ENCODE peak calls at places on chromosomes 11 and 22, in eight cellular contexts. G is A549, W is SK-N-SH, I is K562, O is HCT116, Z is Panc1, B is GM23338, J is GM12878. L is an unnamed sample.

GRCh38 chr11:114183041-114183511 is 113.1 kb upstream of the NNMT start:
- DNase-seq in G (no peak), W (no peak), I (peak), O (no peak), Z (no peak), B (no peak), J (no peak), L (no peak)

GRCh38 chr11:113016905-113017304 is 55.7 kb downstream of the NCAM1 start:
- DNase-seq in G (no peak), W (no peak), I (no peak), O (no peak), Z (no peak), B (no peak), J (no peak), L (no peak)

GRCh38 chr11:122879785-122880184 is 2.8 kb upstream of the JHY start:
- DNase-seq in G (peak), W (peak), I (no peak), O (no peak), Z (no peak), B (peak), J (no peak), L (no peak)

GRCh38 chr11:33687733-33688479 is 12.7 kb downstream of the C11orf91 start:
- DNase-seq in G (peak), W (peak), I (peak), O (peak), Z (no peak), B (peak), J (peak), L (no peak)

GRCh38 chr22:39287076-39287743 is 32.2 kb downstream of the RPL3 start:
- DNase-seq in G (no peak), W (no peak), I (no peak), O (no peak), Z (no peak), B (no peak), J (no peak), L (peak)

GRCh38 chr11:937853-938261 is 12.2 kb downstream of the AP2A2 start:
- DNase-seq in G (no peak), W (no peak), I (peak), O (no peak), Z (no peak), B (no peak), J (no peak), L (no peak)

GRCh38 chr22:35160268-35160667 is 94.3 kb downstream of the ISX start:
- DNase-seq in G (no peak), W (no peak), I (no peak), O (no peak), Z (no peak), B (no peak), J (no peak), L (no peak)

GRCh38 chr11:73273246-73273890 is 1.2 kb downstream of the P2RY6 start:
- DNase-seq in G (no peak), W (peak), I (no peak), O (no peak), Z (no peak), B (no peak), J (no peak), L (no peak)

GRCh38 chr11:17528906-17529813 is 15.1 kb downstream of the USH1C start:
- DNase-seq in G (no peak), W (no peak), I (no peak), O (no peak), Z (no peak), B (no peak), J (no peak), L (no peak)

GRCh38 chr11:60235318-60235717 is 7.6 kb downstream of the MS4A4E start:
- DNase-seq in G (no peak), W (no peak), I (no peak), O (no peak), Z (no peak), B (no peak), J (no peak), L (peak)

GRCh38 chr11:17796154-17796553 is 61.6 kb downstream of the KCNC1 start:
- DNase-seq in G (no peak), W (no peak), I (no peak), O (no peak), Z (no peak), B (no peak), J (no peak), L (no peak)

GRCh38 chr11:74443071-74443864 is 24.1 kb downstream of the KCNE3 start:
- DNase-seq in G (peak), W (no peak), I (peak), O (peak), Z (no peak), B (peak), J (no peak), L (no peak)

GRCh38 chr11:101618691-101619090 is 34.9 kb upstream of the TRPC6 start:
- DNase-seq in G (peak), W (no peak), I (no peak), O (no peak), Z (no peak), B (no peak), J (no peak), L (no peak)

GRCh38 chr11:73851046-73851764 is 25.4 kb downstream of the COA4 start:
- DNase-seq in G (no peak), W (no peak), I (peak), O (no peak), Z (no peak), B (no peak), J (no peak), L (peak)

GRCh38 chr22:32469799-32470212 is 4.8 kb upstream of the FBXO7 start:
- DNase-seq in G (peak), W (peak), I (peak), O (peak), Z (no peak), B (no peak), J (no peak), L (no peak)

GRCh38 chr11:9922806-9923205 is 258.9 kb downstream of the SWAP70 start:
- DNase-seq in G (no peak), W (no peak), I (no peak), O (no peak), Z (no peak), B (peak), J (no peak), L (no peak)

GRCh38 chr11:111910637-111911562 is 670 bp downstream of the CRYAB start:
- DNase-seq in G (no peak), W (no peak), I (peak), O (no peak), Z (no peak), B (no peak), J (no peak), L (no peak)

GRCh38 chr11:134613646-134614045 is 201.6 kb upstream of the B3GAT1 start:
- DNase-seq in G (no peak), W (no peak), I (no peak), O (no peak), Z (no peak), B (no peak), J (no peak), L (no peak)

GRCh38 chr11:27239305-27239942 is 123.6 kb downstream of the CCDC34 start:
- DNase-seq in G (no peak), W (no peak), I (no peak), O (no peak), Z (no peak), B (no peak), J (no peak), L (no peak)

GRCh38 chr11:1060410-1060809 is 14.3 kb upstream of the MUC2 start:
- DNase-seq in G (no peak), W (no peak), I (no peak), O (no peak), Z (no peak), B (no peak), J (no peak), L (no peak)

GRCh38 chr11:75536786-75537629 is 11.3 kb upstream of the GDPD5 start:
- DNase-seq in G (peak), W (no peak), I (peak), O (peak), Z (no peak), B (no peak), J (peak), L (peak)

GRCh38 chr11:86278226-86278625 is 23.8 kb upstream of the HIKESHI start:
- DNase-seq in G (no peak), W (no peak), I (no peak), O (no peak), Z (no peak), B (no peak), J (no peak), L (no peak)

GRCh38 chr11:34149274-34149673 is 43.8 kb downstream of the NAT10 start:
- DNase-seq in G (no peak), W (no peak), I (no peak), O (no peak), Z (no peak), B (no peak), J (no peak), L (no peak)

GRCh38 chr11:64415286-64415685 is 56.3 kb downstream of the RPS6KA4 start:
- DNase-seq in G (no peak), W (no peak), I (no peak), O (no peak), Z (no peak), B (peak), J (no peak), L (no peak)

GRCh38 chr11:104333977-104334376 is 170.0 kb upstream of the PDGFD start:
- DNase-seq in G (peak), W (no peak), I (peak), O (peak), Z (no peak), B (peak), J (no peak), L (peak)

GRCh38 chr11:95301497-95301896 is 70.5 kb upstream of the SESN3 start:
- DNase-seq in G (no peak), W (peak), I (no peak), O (no peak), Z (no peak), B (no peak), J (no peak), L (no peak)

GRCh38 chr22:24834845-24835570 is 29.0 kb downstream of the SGSM1 start:
- DNase-seq in G (peak), W (peak), I (peak), O (peak), Z (no peak), B (peak), J (no peak), L (no peak)

DNA sequence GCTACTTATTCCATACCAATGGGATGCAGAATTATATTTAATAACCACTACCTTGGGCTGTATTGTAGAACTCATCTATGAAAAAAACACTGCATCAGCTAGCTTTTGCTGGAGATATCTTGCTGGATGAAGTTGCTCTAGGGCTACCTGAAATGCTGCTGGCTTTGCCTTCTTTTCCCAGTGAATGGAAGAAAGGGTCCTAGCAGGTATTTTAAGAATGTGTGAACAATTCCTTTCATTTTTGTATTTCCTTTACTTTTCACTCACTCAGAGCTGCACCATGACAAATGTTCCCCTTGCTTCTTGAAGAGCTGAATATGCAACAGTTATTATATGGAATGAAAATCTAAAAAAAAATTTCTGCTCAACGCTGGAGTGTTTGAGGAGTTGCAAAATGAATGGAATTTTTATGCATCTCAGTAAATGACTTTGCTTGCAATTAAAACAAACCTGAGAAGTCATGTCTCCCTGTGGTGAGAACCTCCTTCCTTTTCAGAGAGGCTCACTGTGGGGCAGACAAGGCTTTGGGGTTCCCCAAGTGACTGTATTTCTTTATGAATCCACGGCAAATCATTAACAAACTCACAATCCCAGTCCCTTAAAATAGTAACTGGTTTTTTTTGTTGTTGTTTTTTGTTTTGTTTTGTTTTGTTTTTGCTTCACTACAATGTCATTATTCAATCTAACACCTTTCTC is 566.8 kb upstream of the KIRREL3 start:
- DNase-seq in G (no peak), W (no peak), I (no peak), O (no peak), Z (no peak), B (peak), J (no peak), L (no peak)
- TF ChIP-seq REST in G (no peak), W (no peak), I (no peak), O (no peak), Z (no peak), B (no peak), J (no peak), L (no peak)

GRCh38 chr22:38240734-38241252 is 32.0 kb downstream of the TMEM184B start:
- DNase-seq in G (peak), W (no peak), I (peak), O (peak), Z (no peak), B (peak), J (no peak), L (no peak)
- TF ChIP-seq REST in G (no peak), W (no peak), I (no peak), O (no peak), Z (no peak), B (no peak), J (no peak), L (no peak)

GRCh38 chr11:67117667-67118058 is 1.4 kb upstream of the KDM2A start:
- DNase-seq in G (no peak), W (no peak), I (no peak), O (no peak), Z (no peak), B (peak), J (no peak), L (no peak)

GRCh38 chr11:67118059-67118766 is 850 bp upstream of the KDM2A start:
- DNase-seq in G (peak), W (peak), I (no peak), O (no peak), Z (no peak), B (peak), J (no peak), L (no peak)

GRCh38 chr11:67119577-67120391 is 721 bp downstream of the KDM2A start:
- DNase-seq in G (peak), W (peak), I (peak), O (no peak), Z (peak), B (peak), J (no peak), L (no peak)

GRCh38 chr11:67118801-67119576 is at the start of gene KDM2A:
- DNase-seq in G (peak), W (peak), I (peak), O (peak), Z (peak), B (peak), J (peak), L (peak)

DNA sequence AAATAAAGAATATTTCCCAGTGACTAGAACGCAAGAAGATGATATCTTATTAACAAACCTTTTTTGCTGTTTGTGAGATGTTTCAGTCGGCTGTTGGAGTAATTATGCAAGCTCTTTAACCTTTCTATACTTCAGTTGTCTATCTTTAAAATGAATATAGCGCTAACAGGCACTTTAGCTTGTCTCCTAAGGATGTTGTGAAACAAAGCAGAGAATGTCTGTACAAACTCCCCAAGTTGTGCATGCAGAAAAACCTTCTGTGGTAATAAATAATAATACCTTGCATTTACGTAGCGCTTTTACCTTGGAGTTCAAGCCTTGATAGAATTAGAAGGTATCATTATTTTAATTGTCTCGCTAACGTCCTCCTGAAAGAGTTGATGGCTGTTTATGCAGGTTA is 1.9 kb upstream of the KDM2A start:
- DNase-seq in G (no peak), W (no peak), I (no peak), O (no peak), Z (no peak), B (no peak), J (no peak), L (peak)
- TF ChIP-seq REST in G (no peak), W (no peak), I (no peak), O (no peak), Z (no peak), B (no peak), J (no peak), L (no peak)

DNA sequence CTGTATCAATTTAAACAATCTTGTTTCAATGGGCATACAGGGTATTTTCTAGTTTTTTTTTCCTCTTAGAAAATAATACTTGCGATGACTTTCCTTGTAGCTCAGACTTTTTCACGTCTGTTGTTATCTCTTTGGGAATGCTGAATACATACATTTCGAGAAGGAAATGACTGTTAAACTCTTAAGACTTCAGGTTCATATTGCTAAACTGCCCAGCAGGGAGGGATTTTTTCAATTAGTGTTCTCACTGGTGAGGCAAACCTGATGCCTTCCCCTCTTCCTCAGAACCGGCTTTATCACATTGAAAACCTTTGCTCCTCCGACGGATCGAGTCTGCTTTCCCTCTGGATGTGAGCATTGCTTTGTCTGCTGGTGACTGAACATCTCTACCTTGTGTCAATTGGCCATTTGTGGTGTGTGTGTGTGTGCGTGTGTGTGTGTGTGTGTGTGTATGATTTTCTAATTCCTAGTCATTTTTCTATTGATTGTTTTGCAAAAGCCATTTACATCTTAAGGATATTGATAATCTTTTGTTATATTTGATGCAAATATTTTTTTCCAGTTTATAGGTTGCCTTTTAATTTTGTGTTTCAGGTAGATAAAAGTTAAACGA is 6.6 kb downstream of the NEAT1 start:
- DNase-seq in G (peak), W (no peak), I (peak), O (no peak), Z (no peak), B (peak), J (no peak), L (peak)
- TF ChIP-seq REST in G (no peak), W (peak), I (no peak), O (no peak), Z (no peak), B (no peak), J (no peak), L (no peak)

GRCh38 chr11:66849501-66850234 is 6.4 kb downstream of the RCE1 start:
- DNase-seq in G (no peak), W (peak), I (no peak), O (no peak), Z (no peak), B (no peak), J (no peak), L (no peak)

GRCh38 chr11:66845876-66846212 is 2.6 kb downstream of the RCE1 start:
- DNase-seq in G (no peak), W (peak), I (no peak), O (no peak), Z (no peak), B (no peak), J (no peak), L (no peak)

GRCh38 chr11:66848671-66849500 is 5.6 kb downstream of the RCE1 start:
- DNase-seq in G (no peak), W (peak), I (no peak), O (no peak), Z (no peak), B (no peak), J (no peak), L (no peak)

GRCh38 chr11:66846671-66847091 is 3.4 kb downstream of the RCE1 start:
- DNase-seq in G (no peak), W (no peak), I (no peak), O (no peak), Z (no peak), B (no peak), J (no peak), L (no peak)

GRCh38 chr11:66847461-66848232 is 4.4 kb downstream of the RCE1 start:
- DNase-seq in G (no peak), W (peak), I (no peak), O (no peak), Z (no peak), B (no peak), J (no peak), L (no peak)
- TF ChIP-seq REST in G (no peak), W (no peak), I (no peak), O (no peak), Z (no peak), B (no peak), J (no peak), L (no peak)

DNA sequence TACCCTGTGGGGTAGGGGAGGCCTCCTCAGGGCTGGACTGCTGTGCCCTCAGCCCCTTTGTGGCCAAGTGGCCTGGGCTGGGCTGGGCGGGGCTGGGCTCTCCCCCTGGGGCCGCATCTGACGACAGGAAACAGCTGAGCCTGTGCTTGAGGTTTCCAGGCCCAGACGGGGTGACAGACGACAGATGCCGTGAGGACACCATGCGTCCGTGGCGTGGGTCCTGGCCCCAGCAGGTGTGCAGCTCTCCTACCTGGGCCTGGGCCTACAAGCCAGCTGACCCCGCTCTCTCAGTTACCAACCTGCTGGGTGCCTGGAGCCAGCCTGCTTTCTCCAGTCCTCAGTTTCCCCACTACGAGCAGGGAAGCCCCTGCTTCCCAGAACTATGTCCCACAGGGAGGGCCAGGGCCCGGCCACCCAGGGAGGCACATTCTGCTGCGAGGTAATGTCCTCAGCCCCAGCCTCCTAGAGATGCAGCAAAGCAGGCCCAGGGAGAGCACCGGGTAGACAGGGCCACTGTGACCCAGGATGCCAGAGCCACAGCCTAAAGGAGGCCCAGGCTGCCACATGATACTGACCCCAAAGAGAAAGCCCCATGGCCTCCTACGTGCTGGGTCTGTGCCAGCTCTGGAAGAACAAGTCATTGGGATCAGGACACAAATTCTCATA is 181.3 kb downstream of the IGLL1 start:
- DNase-seq in G (no peak), W (no peak), I (no peak), O (no peak), Z (no peak), B (no peak), J (no peak), L (no peak)
- TF ChIP-seq REST in G (no peak), W (no peak), I (no peak), O (no peak), Z (no peak), B (no peak), J (no peak), L (no peak)

L was measured in HL-60.